ENCODE peak calls at places on chromosomes 6 and 20, in eight cellular contexts. G, O, C, E, J, R, V and N are unnamed samples.

GRCh38 chr20:38320221-38320620 is 16.3 kb downstream of the BPI start:
- DNase-seq in C (no peak), V (no peak), J (no peak), R (no peak), E (no peak), O (no peak), G (no peak), N (no peak)

GRCh38 chr20:11429168-11429567 is 488.5 kb upstream of the BTBD3 start:
- DNase-seq in O (no peak), R (no peak), J (no peak), V (no peak), C (no peak), E (no peak), G (no peak), N (no peak)

GRCh38 chr6:43951063-43951755 is 176.0 kb downstream of the MRPL14 start:
- DNase-seq in G (peak; percentile 10), V (no peak), E (no peak), R (peak; percentile 85), C (peak; percentile 51), J (no peak), O (peak; percentile 10), N (peak; percentile 51)

GRCh38 chr6:96468681-96469224 is 52.9 kb upstream of the UFL1 start:
- DNase-seq in E (no peak), R (no peak), C (no peak), O (no peak), V (no peak), G (peak; percentile 12), J (peak; percentile 6), N (peak; percentile 21)

GRCh38 chr20:21262812-21263211 is 40.3 kb upstream of the XRN2 start:
- DNase-seq in G (no peak), V (no peak), J (no peak), E (no peak), C (no peak), R (no peak), O (no peak), N (no peak)

GRCh38 chr6:7261030-7261841 is 51.8 kb downstream of the SSR1 start:
- DNase-seq in O (peak; percentile 65), E (peak; percentile 72), J (peak; percentile 85), C (peak; percentile 90), G (peak; percentile 14), R (peak; percentile 95), V (peak; percentile 80), N (peak; percentile 93)

GRCh38 chr20:11654766-11655165 is 262.9 kb upstream of the BTBD3 start:
- DNase-seq in C (no peak), G (no peak), R (no peak), J (no peak), V (no peak), E (no peak), O (no peak), N (no peak)

GRCh38 chr6:28922004-28922840 is 1.6 kb downstream of the TRIM27 start:
- DNase-seq in V (peak; percentile 57), C (no peak), E (peak; percentile 47), J (peak; percentile 52), O (peak; percentile 62), G (peak; percentile 30), R (no peak), N (peak; percentile 54)

GRCh38 chr6:30100585-30101422 is 12.1 kb downstream of the TRIM31 start:
- DNase-seq in C (no peak), V (no peak), O (no peak), J (no peak), R (peak; percentile 84), E (no peak), G (no peak), N (no peak)

GRCh38 chr6:81768150-81768942 is 15.9 kb upstream of the TENT5A start:
- DNase-seq in C (no peak), J (peak; percentile 36), R (no peak), V (peak; percentile 32), G (no peak), O (no peak), E (no peak), N (peak; percentile 64)

GRCh38 chr6:110728501-110728900 is 86.8 kb downstream of the CDK19 start:
- DNase-seq in J (no peak), E (no peak), R (no peak), V (no peak), C (no peak), G (no peak), O (no peak), N (no peak)

GRCh38 chr6:160973311-160973710 is 18.3 kb upstream of the MAP3K4 start:
- DNase-seq in O (no peak), G (no peak), C (no peak), J (peak; percentile 27), V (peak; percentile 81), E (no peak), R (no peak), N (no peak)

GRCh38 chr6:89439014-89439413 is 6.1 kb downstream of the ANKRD6 start:
- DNase-seq in V (no peak), R (no peak), G (no peak), J (no peak), O (no peak), C (no peak), E (no peak), N (no peak)

GRCh38 chr6:37897321-37897720 is 77.8 kb downstream of the ZFAND3 start:
- DNase-seq in V (peak; percentile 60), G (no peak), O (peak; percentile 73), J (peak; percentile 87), C (no peak), R (no peak), E (peak; percentile 85), N (no peak)

GRCh38 chr20:46954490-46955038 is 59.9 kb downstream of the EYA2 start:
- DNase-seq in V (peak; percentile 99), O (no peak), R (no peak), J (peak; percentile 99), C (no peak), E (peak; percentile 99), G (no peak), N (peak; percentile 96)

GRCh38 chr6:41676406-41676805 is 38.1 kb downstream of the MDFI start:
- DNase-seq in R (no peak), J (no peak), E (no peak), G (no peak), V (no peak), C (no peak), O (no peak), N (no peak)

GRCh38 chr20:36644713-36645109 is 1.3 kb downstream of the SLA2 start:
- DNase-seq in J (no peak), O (no peak), V (no peak), E (no peak), G (no peak), C (no peak), R (no peak), N (no peak)

GRCh38 chr20:36642136-36642535 is 3.9 kb downstream of the SLA2 start:
- DNase-seq in J (no peak), V (no peak), C (no peak), O (no peak), G (no peak), R (no peak), E (no peak), N (no peak)

GRCh38 chr20:36645998-36646397 is at the start of gene SLA2:
- DNase-seq in G (no peak), E (no peak), V (no peak), R (no peak), J (no peak), O (no peak), C (no peak), N (no peak)

GRCh38 chr20:36645353-36645752 is 643 bp downstream of the SLA2 start:
- DNase-seq in V (no peak), G (no peak), J (no peak), O (no peak), E (no peak), R (no peak), C (no peak), N (no peak)

GRCh38 chr20:36644032-36644712 is 1.8 kb downstream of the SLA2 start:
- DNase-seq in E (no peak), J (no peak), O (no peak), C (no peak), G (peak; percentile 50), V (no peak), R (no peak), N (no peak)
- H3K9ac ChIP-seq in E (no peak overlapping the region), J (no peak overlapping the region), O (no peak overlapping the region), C (no peak overlapping the region), G (no peak overlapping the region), V (no peak overlapping the region), R (no peak overlapping the region), N (no peak overlapping the region)

GRCh38 chr6:134074151-134074712 is 21.8 kb upstream of the SLC2A12 start:
- DNase-seq in J (peak; percentile 19), V (no peak), E (no peak), C (peak; percentile 85), O (no peak), R (no peak), G (no peak), N (no peak)
- H3K9ac ChIP-seq in J (no peak overlapping the region), V (no peak overlapping the region), E (no peak overlapping the region), C (no peak overlapping the region), O (no peak overlapping the region), R (no peak overlapping the region), G (no peak overlapping the region), N (no peak overlapping the region)

DNA sequence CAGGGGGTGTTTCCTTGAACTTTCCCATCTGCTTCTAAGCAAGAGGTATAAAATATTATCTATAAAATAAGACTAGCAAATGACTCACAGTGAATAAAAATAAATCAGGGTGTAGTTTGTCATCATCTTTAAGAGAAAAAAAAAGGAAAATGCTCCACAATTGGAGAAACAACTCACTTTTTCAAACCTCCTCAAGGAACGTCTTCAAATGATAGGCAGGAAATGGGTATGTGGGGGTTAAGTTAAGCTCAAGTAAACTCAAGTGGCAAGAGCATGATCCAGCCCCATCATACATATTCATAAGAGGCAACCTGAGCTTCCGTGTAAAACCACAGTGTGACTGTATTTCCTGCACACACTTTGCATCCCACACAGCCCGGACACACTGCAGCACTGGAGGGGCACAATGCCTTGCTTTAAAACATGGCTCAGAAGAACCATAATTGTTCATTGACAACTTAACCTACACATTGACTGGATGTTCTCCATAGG is 58.5 kb upstream of the CEP85L start:
- DNase-seq in G (peak; percentile 85), J (peak; percentile 95), C (no peak), O (no peak), E (peak; percentile 93), R (no peak), V (peak; percentile 86), N (peak; percentile 51)
- H3K9ac ChIP-seq in G (peak overlapping the region; percentile 26), J (peak overlapping the region; percentile 60), C (no peak overlapping the region), O (no peak overlapping the region), E (peak overlapping the region; percentile 81), R (no peak overlapping the region), V (peak overlapping the region; percentile 3), N (peak overlapping the region; percentile 73)

DNA sequence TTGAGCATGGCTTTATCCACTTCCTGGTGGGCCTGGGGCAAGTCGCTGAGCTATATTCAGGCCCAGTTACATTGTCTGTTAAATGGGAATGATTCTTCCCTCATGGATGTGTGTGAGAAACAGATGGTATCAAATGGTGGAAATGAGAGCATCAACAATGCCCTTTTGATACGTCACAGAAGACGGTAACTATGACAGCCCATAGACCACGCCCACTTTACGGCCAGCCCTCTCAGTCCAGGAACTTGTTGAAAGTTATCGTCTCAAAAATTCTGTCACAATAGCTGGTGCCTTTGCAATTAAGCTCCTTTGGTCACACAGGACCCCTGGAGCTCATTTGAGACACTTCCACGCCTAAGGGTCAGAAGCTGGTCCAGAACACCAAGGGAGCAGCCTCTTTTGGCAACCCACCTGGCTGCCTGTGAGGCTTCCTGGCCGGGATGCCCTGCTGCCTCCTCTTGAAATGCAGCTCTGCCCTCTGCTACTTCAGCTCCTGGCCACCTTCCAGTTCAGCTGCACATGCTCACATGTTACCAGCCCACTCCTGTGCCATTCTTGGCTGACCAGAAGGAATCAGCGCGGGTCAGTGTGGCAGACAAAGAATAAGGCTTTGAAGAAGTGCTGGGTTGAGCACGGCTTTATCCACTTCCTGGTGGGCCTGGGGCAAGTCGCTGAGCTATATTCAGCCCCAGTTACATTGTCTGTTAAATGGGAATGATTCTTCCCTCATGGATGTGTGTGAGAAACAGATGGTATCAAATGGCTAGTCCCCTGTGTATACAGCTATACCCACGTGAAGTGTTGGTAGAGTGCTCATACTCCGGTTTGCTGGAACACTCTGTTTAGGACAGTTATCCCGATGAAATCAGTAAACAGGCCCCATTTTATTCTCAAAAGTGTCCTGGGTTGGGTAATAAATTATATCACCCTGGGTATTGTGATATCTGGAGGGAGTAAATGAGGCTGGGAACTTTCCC is 199.2 kb upstream of the SUPT3H start:
- DNase-seq in O (no peak), E (no peak), J (peak; percentile 24), G (no peak), R (peak; percentile 73), V (no peak), C (no peak), N (no peak)
- H3K9ac ChIP-seq in O (no peak overlapping the region), E (peak overlapping the region; percentile 1), J (no peak overlapping the region), G (no peak overlapping the region), R (no peak overlapping the region), V (no peak overlapping the region), C (no peak overlapping the region), N (no peak overlapping the region)